ENCODE peak calls at places on chromosomes 16 and 17, in seven cellular contexts. F is MV-4-11, M is AG04450, I is cardiac fibroblast, G is GM04504, O is NCI-H774, Y is AG20443. H is an unnamed sample.

GRCh38 chr17:19448341-19449268 is 37.6 kb downstream of the RNF112 start:
- DNase-seq in I (peak; percentile 99), M (peak; percentile 97), O (no peak), F (peak; percentile 80), Y (peak; percentile 82), G (peak; percentile 94), H (peak; percentile 38)

GRCh38 chr16:53692146-53692545 is 11.5 kb downstream of the RPGRIP1L start:
- DNase-seq in F (no peak), Y (no peak), O (no peak), M (no peak), I (peak; percentile 44), G (no peak), H (no peak)

GRCh38 chr16:85917959-85918358 is 19.0 kb downstream of the IRF8 start:
- DNase-seq in M (no peak), I (no peak), F (no peak), Y (no peak), G (no peak), O (no peak), H (no peak)

GRCh38 chr17:58119491-58119890 is 28.7 kb upstream of the OR4D1 start:
- DNase-seq in I (no peak), Y (no peak), O (no peak), G (no peak), F (no peak), M (no peak), H (no peak)

GRCh38 chr16:6362321-6362720 is 970.3 kb upstream of the RBFOX1 start:
- DNase-seq in O (no peak), G (no peak), I (no peak), F (no peak), Y (no peak), M (no peak), H (no peak)

GRCh38 chr16:81700071-81700779 is 78.9 kb upstream of the PLCG2 start:
- DNase-seq in I (no peak), F (no peak), M (no peak), O (no peak), G (no peak), Y (no peak), H (no peak)

GRCh38 chr16:13064821-13065220 is 163.4 kb downstream of the SHISA9 start:
- DNase-seq in M (no peak), O (no peak), F (no peak), G (no peak), I (no peak), Y (no peak), H (no peak)

GRCh38 chr17:3828151-3828851 is 17.7 kb downstream of the NCBP3 start:
- DNase-seq in I (peak; percentile 17), O (no peak), Y (no peak), M (peak; percentile 72), F (peak; percentile 42), G (no peak), H (no peak)

GRCh38 chr17:68106085-68106484 is 70.5 kb downstream of the KPNA2 start:
- DNase-seq in M (no peak), O (no peak), F (no peak), G (no peak), Y (no peak), I (no peak), H (no peak)

GRCh38 chr17:71959129-71959528 is 161.7 kb upstream of the SOX9 start:
- DNase-seq in M (no peak), O (no peak), F (peak; percentile 2), I (peak; percentile 17), G (no peak), Y (peak; percentile 34), H (no peak)

GRCh38 chr17:82767041-82767754 is 15.3 kb downstream of the TBCD start:
- DNase-seq in I (peak; percentile 62), M (no peak), Y (peak; percentile 61), O (peak; percentile 50), F (peak; percentile 40), G (no peak), H (no peak)

GRCh38 chr17:4501295-4501949 is 2.7 kb downstream of the SPNS2 start:
- DNase-seq in M (no peak), F (no peak), Y (no peak), O (no peak), I (no peak), G (no peak), H (no peak)

GRCh38 chr16:8517280-8517679 is 73.0 kb downstream of the TMEM114 start:
- DNase-seq in G (no peak), O (no peak), M (no peak), Y (no peak), I (no peak), F (no peak), H (no peak)

H was measured in thoracic aorta.